ENCODE peak calls at places on chromosome 3, in six cellular contexts. One of them, this sample, is unnamed.

GRCh38 chr3:48465237-48465530 is 18.6 kb downstream of the ATRIP start:
- DNase-seq in DMS153: no peak
- DNase-seq in LoVo: no peak
- DNase-seq in central memory CD8-positive, alpha-beta T cell: no peak
- DNase-seq in natural killer cell: no peak
- DNase-seq in Calu3: no peak
- DNase-seq in this sample: no peak

GRCh38 chr3:107999215-107999775 is 91.5 kb downstream of the CD47 start:
- DNase-seq in LoVo: peak; percentile 37
- DNase-seq in Calu3: peak; percentile 62
- DNase-seq in natural killer cell: no peak
- DNase-seq in central memory CD8-positive, alpha-beta T cell: no peak
- DNase-seq in DMS153: no peak
- DNase-seq in this sample: no peak

GRCh38 chr3:188296761-188297689 is 143.1 kb downstream of the LPP start:
- DNase-seq in central memory CD8-positive, alpha-beta T cell: no peak
- DNase-seq in DMS153: no peak
- DNase-seq in natural killer cell: no peak
- DNase-seq in Calu3: peak; percentile 66
- DNase-seq in LoVo: peak; percentile 51
- DNase-seq in this sample: no peak

GRCh38 chr3:58540176-58540863 is 3.3 kb upstream of the ACOX2 start:
- DNase-seq in natural killer cell: no peak
- DNase-seq in central memory CD8-positive, alpha-beta T cell: no peak
- DNase-seq in DMS153: no peak
- DNase-seq in LoVo: no peak
- DNase-seq in Calu3: no peak
- DNase-seq in this sample: no peak

GRCh38 chr3:171113716-171114115 is 87.2 kb upstream of the SLC2A2 start:
- DNase-seq in Calu3: no peak
- DNase-seq in natural killer cell: no peak
- DNase-seq in central memory CD8-positive, alpha-beta T cell: no peak
- DNase-seq in DMS153: no peak
- DNase-seq in LoVo: no peak
- DNase-seq in this sample: no peak

GRCh38 chr3:119898478-119899177 is 116.7 kb downstream of the NR1I2 start:
- DNase-seq in DMS153: no peak
- DNase-seq in natural killer cell: no peak
- DNase-seq in LoVo: no peak
- DNase-seq in central memory CD8-positive, alpha-beta T cell: no peak
- DNase-seq in Calu3: no peak
- DNase-seq in this sample: no peak

GRCh38 chr3:62954579-62954978 is 79.4 kb upstream of the CADPS start:
- DNase-seq in LoVo: no peak
- DNase-seq in DMS153: no peak
- DNase-seq in central memory CD8-positive, alpha-beta T cell: no peak
- DNase-seq in natural killer cell: no peak
- DNase-seq in Calu3: no peak
- DNase-seq in this sample: no peak

GRCh38 chr3:36763850-36764703 is at the start of gene DCLK3:
- DNase-seq in LoVo: no peak
- DNase-seq in DMS153: no peak
- DNase-seq in natural killer cell: no peak
- DNase-seq in Calu3: no peak
- DNase-seq in central memory CD8-positive, alpha-beta T cell: no peak
- DNase-seq in this sample: no peak

GRCh38 chr3:124664804-124665203 is 65.4 kb upstream of the UMPS start:
- DNase-seq in DMS153: no peak
- DNase-seq in Calu3: peak; percentile 27
- DNase-seq in LoVo: no peak
- DNase-seq in natural killer cell: no peak
- DNase-seq in central memory CD8-positive, alpha-beta T cell: no peak
- DNase-seq in this sample: no peak

GRCh38 chr3:126371096-126371705 is 14.0 kb upstream of the KLF15 start:
- DNase-seq in DMS153: no peak
- DNase-seq in LoVo: no peak
- DNase-seq in natural killer cell: no peak
- DNase-seq in central memory CD8-positive, alpha-beta T cell: no peak
- DNase-seq in Calu3: no peak
- DNase-seq in this sample: no peak

GRCh38 chr3:186361612-186362408 is at the start of gene DGKG:
- DNase-seq in LoVo: no peak
- DNase-seq in DMS153: peak; percentile 28
- DNase-seq in central memory CD8-positive, alpha-beta T cell: no peak
- DNase-seq in Calu3: peak; percentile 54
- DNase-seq in natural killer cell: peak; percentile 17
- DNase-seq in this sample: peak; percentile 49

GRCh38 chr3:19961960-19962359 is 15.1 kb downstream of the RAB5A start:
- DNase-seq in LoVo: no peak
- DNase-seq in natural killer cell: no peak
- DNase-seq in DMS153: no peak
- DNase-seq in Calu3: no peak
- DNase-seq in central memory CD8-positive, alpha-beta T cell: no peak
- DNase-seq in this sample: no peak

GRCh38 chr3:60839242-60839641 is 412.0 kb downstream of the FHIT start:
- DNase-seq in LoVo: no peak
- DNase-seq in central memory CD8-positive, alpha-beta T cell: no peak
- DNase-seq in DMS153: peak; percentile 11
- DNase-seq in natural killer cell: no peak
- DNase-seq in Calu3: no peak
- DNase-seq in this sample: peak; percentile 17

GRCh38 chr3:25784971-25785370 is 1.7 kb upstream of the NGLY1 start:
- DNase-seq in central memory CD8-positive, alpha-beta T cell: no peak
- DNase-seq in DMS153: no peak
- DNase-seq in Calu3: no peak
- DNase-seq in LoVo: no peak
- DNase-seq in natural killer cell: no peak
- DNase-seq in this sample: no peak

GRCh38 chr3:142445816-142446254 is 2.0 kb downstream of the XRN1 start:
- DNase-seq in Calu3: no peak
- DNase-seq in DMS153: no peak
- DNase-seq in natural killer cell: no peak
- DNase-seq in LoVo: peak; percentile 47
- DNase-seq in central memory CD8-positive, alpha-beta T cell: no peak
- DNase-seq in this sample: no peak

GRCh38 chr3:24495334-24495994 is 814 bp upstream of the THRB start:
- DNase-seq in Calu3: peak; percentile 72
- DNase-seq in LoVo: peak; percentile 64
- DNase-seq in natural killer cell: no peak
- DNase-seq in central memory CD8-positive, alpha-beta T cell: no peak
- DNase-seq in DMS153: no peak
- DNase-seq in this sample: peak; percentile 63

GRCh38 chr3:42500091-42500490 is 2.4 kb upstream of the VIPR1 start:
- DNase-seq in LoVo: no peak
- DNase-seq in natural killer cell: no peak
- DNase-seq in Calu3: no peak
- DNase-seq in DMS153: no peak
- DNase-seq in central memory CD8-positive, alpha-beta T cell: no peak
- DNase-seq in this sample: no peak

GRCh38 chr3:73255609-73256029 is 194.2 kb downstream of the EBLN2 start:
- DNase-seq in central memory CD8-positive, alpha-beta T cell: no peak
- DNase-seq in natural killer cell: no peak
- DNase-seq in Calu3: peak; percentile 82
- DNase-seq in DMS153: peak; percentile 65
- DNase-seq in LoVo: no peak
- DNase-seq in this sample: peak; percentile 77

GRCh38 chr3:104879919-104880318 is 486.8 kb upstream of the ALCAM start:
- DNase-seq in central memory CD8-positive, alpha-beta T cell: no peak
- DNase-seq in Calu3: no peak
- DNase-seq in LoVo: no peak
- DNase-seq in DMS153: no peak
- DNase-seq in natural killer cell: no peak
- DNase-seq in this sample: no peak

GRCh38 chr3:188788621-188789081 is 383.1 kb upstream of the TPRG1 start:
- DNase-seq in DMS153: no peak
- DNase-seq in central memory CD8-positive, alpha-beta T cell: no peak
- DNase-seq in natural killer cell: no peak
- DNase-seq in LoVo: no peak
- DNase-seq in Calu3: no peak
- DNase-seq in this sample: no peak

GRCh38 chr3:161314836-161315391 is 56.4 kb downstream of the SPTSSB start:
- DNase-seq in Calu3: peak; percentile 35
- DNase-seq in natural killer cell: no peak
- DNase-seq in DMS153: no peak
- DNase-seq in central memory CD8-positive, alpha-beta T cell: no peak
- DNase-seq in LoVo: no peak
- DNase-seq in this sample: no peak

GRCh38 chr3:27976933-27977332 is 254.8 kb upstream of the EOMES start:
- DNase-seq in DMS153: no peak
- DNase-seq in LoVo: no peak
- DNase-seq in natural killer cell: no peak
- DNase-seq in Calu3: peak; percentile 7
- DNase-seq in central memory CD8-positive, alpha-beta T cell: no peak
- DNase-seq in this sample: no peak

GRCh38 chr3:14716593-14716992 is 41.7 kb downstream of the C3orf20 start:
- DNase-seq in natural killer cell: no peak
- DNase-seq in central memory CD8-positive, alpha-beta T cell: no peak
- DNase-seq in Calu3: no peak
- DNase-seq in LoVo: peak; percentile 34
- DNase-seq in DMS153: no peak
- DNase-seq in this sample: no peak

GRCh38 chr3:146605106-146605505 is at the start of gene PLSCR5:
- DNase-seq in central memory CD8-positive, alpha-beta T cell: no peak
- DNase-seq in DMS153: no peak
- DNase-seq in natural killer cell: no peak
- DNase-seq in Calu3: peak; percentile 51
- DNase-seq in LoVo: no peak
- DNase-seq in this sample: no peak

GRCh38 chr3:133992385-133992784 is 37.3 kb downstream of the SLCO2A1 start:
- DNase-seq in natural killer cell: no peak
- DNase-seq in DMS153: no peak
- DNase-seq in central memory CD8-positive, alpha-beta T cell: no peak
- DNase-seq in LoVo: no peak
- DNase-seq in Calu3: no peak
- DNase-seq in this sample: no peak

GRCh38 chr3:8497582-8497981 is 4.0 kb upstream of the LMCD1 start:
- DNase-seq in Calu3: no peak
- DNase-seq in DMS153: no peak
- DNase-seq in natural killer cell: no peak
- DNase-seq in central memory CD8-positive, alpha-beta T cell: no peak
- DNase-seq in LoVo: no peak
- DNase-seq in this sample: no peak

This sample was measured in testis.